ENCODE peak calls at places on chromosomes 16 and 17, in seven cellular contexts. M is SJSA1, I is mucosa of descending colon, K is GM23248, C is IMR-90, D is kidney, O is iPS DF 6.9. V is an unnamed sample.

GRCh38 chr16:30659507-30660423 is 1.5 kb downstream of the FBRS start:
- DNase-seq in M (no peak), I (peak; percentile 49), K (peak; percentile 48), C (no peak), D (peak; percentile 90), O (no peak), V (no peak)

GRCh38 chr16:84194470-84195200 is 3.7 kb downstream of the ADAD2 start:
- DNase-seq in M (no peak), I (no peak), K (no peak), C (no peak), D (no peak), O (no peak), V (no peak)

GRCh38 chr16:65218348-65218747 is 96.5 kb upstream of the CDH11 start:
- DNase-seq in M (no peak), I (no peak), K (no peak), C (no peak), D (no peak), O (no peak), V (no peak)

GRCh38 chr16:85310868-85311585 is 198.8 kb upstream of the CIBAR2 start:
- DNase-seq in M (no peak), I (no peak), K (no peak), C (no peak), D (no peak), O (no peak), V (peak; percentile 29)

GRCh38 chr16:67537636-67538591 is 9.3 kb downstream of the RIPOR1 start:
- DNase-seq in M (no peak), I (peak; percentile 58), K (peak; percentile 50), C (no peak), D (peak; percentile 93), O (no peak), V (no peak)

GRCh38 chr16:73732143-73732542 is 564.5 kb upstream of the PSMD7 start:
- DNase-seq in M (no peak), I (no peak), K (no peak), C (no peak), D (no peak), O (no peak), V (no peak)

GRCh38 chr16:13906426-13907089 is 13.4 kb upstream of the ERCC4 start:
- DNase-seq in M (no peak), I (no peak), K (no peak), C (no peak), D (no peak), O (no peak), V (peak; percentile 12)

GRCh38 chr16:35908942-35909341 is 2449.5 kb downstream of the TP53TG3F start:
- DNase-seq in M (no peak), I (no peak), K (no peak), C (no peak), D (no peak), O (no peak), V (peak; percentile 55)

GRCh38 chr16:87665193-87665592 is 62.9 kb downstream of the JPH3 start:
- DNase-seq in M (no peak), I (no peak), K (no peak), C (no peak), D (no peak), O (no peak), V (no peak)

GRCh38 chr16:64784635-64785034 is 337.2 kb downstream of the CDH11 start:
- DNase-seq in M (no peak), I (no peak), K (no peak), C (no peak), D (no peak), O (no peak), V (no peak)

GRCh38 chr16:75701361-75701760 is at the start of gene DUXB:
- DNase-seq in M (no peak), I (no peak), K (no peak), C (no peak), D (no peak), O (no peak), V (no peak)

GRCh38 chr16:55628306-55628968 is 27.4 kb upstream of the SLC6A2 start:
- DNase-seq in M (no peak), I (no peak), K (no peak), C (no peak), D (no peak), O (no peak), V (no peak)

GRCh38 chr17:17108681-17109049 is 66.4 kb downstream of the MPRIP start:
- DNase-seq in M (no peak), I (peak; percentile 65), K (peak; percentile 21), C (no peak), D (peak; percentile 69), O (no peak), V (no peak)

GRCh38 chr17:29645516-29646051 is 22.9 kb upstream of the CORO6 start:
- DNase-seq in M (no peak), I (peak; percentile 36), K (peak; percentile 94), C (peak; percentile 82), D (peak; percentile 83), O (no peak), V (no peak)

GRCh38 chr16:31215287-31216115 is 1.4 kb downstream of the PYDC1 start:
- DNase-seq in M (no peak), I (peak; percentile 67), K (peak; percentile 76), C (peak; percentile 55), D (peak; percentile 84), O (peak; percentile 86), V (peak; percentile 90)

GRCh38 chr17:40915721-40916256 is 21.7 kb downstream of the KRT23 start:
- DNase-seq in M (no peak), I (no peak), K (peak; percentile 80), C (peak; percentile 77), D (no peak), O (no peak), V (no peak)

GRCh38 chr16:27426423-27427408 is 24.7 kb downstream of the IL21R start:
- DNase-seq in M (peak; percentile 53), I (peak; percentile 32), K (peak; percentile 94), C (peak; percentile 96), D (no peak), O (no peak), V (peak; percentile 65)

GRCh38 chr17:62761884-62762283 is 46.2 kb downstream of the MARCHF10 start:
- DNase-seq in M (no peak), I (no peak), K (no peak), C (no peak), D (no peak), O (peak; percentile 75), V (peak; percentile 36)

GRCh38 chr16:4372578-4373355 is 1.1 kb downstream of the VASN start:
- DNase-seq in M (peak; percentile 93), I (peak; percentile 30), K (peak; percentile 95), C (peak; percentile 79), D (no peak), O (no peak), V (peak; percentile 42)

GRCh38 chr16:4370570-4371480 is 823 bp upstream of the VASN start:
- DNase-seq in M (peak; percentile 94), I (peak; percentile 61), K (peak; percentile 77), C (peak; percentile 93), D (peak; percentile 97), O (no peak), V (peak; percentile 86)

GRCh38 chr16:4371481-4372314 is at the start of gene VASN:
- DNase-seq in M (peak; percentile 84), I (peak; percentile 83), K (peak; percentile 90), C (peak; percentile 75), D (peak; percentile 96), O (no peak), V (no peak)

GRCh38 chr16:4373356-4373908 is 1.8 kb downstream of the VASN start:
- DNase-seq in M (no peak), I (no peak), K (peak; percentile 67), C (no peak), D (no peak), O (no peak), V (no peak)

DNA sequence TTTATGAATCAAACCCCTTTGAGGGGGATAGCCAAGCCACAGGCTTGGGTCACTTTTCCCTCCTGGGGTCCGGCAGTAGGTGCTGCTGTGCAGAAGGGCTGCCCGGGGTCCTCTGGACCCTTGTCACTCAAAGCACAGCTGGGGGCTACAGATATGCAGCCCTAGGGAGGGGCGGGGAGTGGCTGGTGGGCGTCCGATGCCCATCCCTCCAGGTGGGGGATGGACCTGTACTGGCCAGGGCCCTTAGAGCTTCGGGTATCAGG is 598 bp downstream of the VASN start:
- DNase-seq in M (no peak), I (no peak), K (no peak), C (no peak), D (no peak), O (no peak), V (no peak)
- H3K4me1 ChIP-seq in M (peaks cover 78% of the 10 kb centered on the region), I (peaks cover 9% of the 10 kb centered on the region), K (peaks cover 48% of the 10 kb centered on the region), C (peaks cover 46% of the 10 kb centered on the region), D (peaks cover 32% of the 10 kb centered on the region), O (peaks cover 31% of the 10 kb centered on the region), V (peaks cover 38% of the 10 kb centered on the region)

GRCh38 chr17:38883592-38884526 is 14.0 kb downstream of the LASP1 start:
- DNase-seq in M (peak; percentile 72), I (no peak), K (peak; percentile 44), C (no peak), D (no peak), O (no peak), V (peak; percentile 83)
- H3K4me1 ChIP-seq in M (peaks cover 53% of the 10 kb centered on the region), I (peaks cover 79% of the 10 kb centered on the region), K (peaks cover 61% of the 10 kb centered on the region), C (peaks cover 53% of the 10 kb centered on the region), D (peaks cover 47% of the 10 kb centered on the region), O (peaks cover 16% of the 10 kb centered on the region), V (peaks cover 60% of the 10 kb centered on the region)

DNA sequence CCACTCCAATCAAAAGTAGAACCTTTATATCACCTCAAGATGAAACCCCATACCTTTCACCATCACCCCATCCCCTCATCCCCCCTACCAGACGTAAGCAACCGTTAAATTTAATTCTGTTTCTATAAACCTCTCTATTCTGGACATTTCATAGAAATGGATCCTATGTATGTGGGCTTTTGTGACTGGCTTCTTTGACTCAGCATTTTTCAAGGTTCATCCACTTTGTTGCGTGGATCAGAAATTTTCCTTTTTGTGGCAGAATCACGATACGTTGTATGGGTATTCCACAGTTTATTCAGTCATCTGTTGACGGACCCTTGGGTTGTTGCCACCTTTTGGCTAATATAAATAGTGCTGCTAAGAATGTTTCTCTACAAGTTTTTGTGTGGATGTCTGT is 8.6 kb downstream of the PLCG2 start:
- DNase-seq in M (no peak), I (no peak), K (no peak), C (no peak), D (no peak), O (no peak), V (no peak)
- H3K4me1 ChIP-seq in M (no peaks in the 10 kb centered on the region), I (no peaks in the 10 kb centered on the region), K (no peaks in the 10 kb centered on the region), C (no peaks in the 10 kb centered on the region), D (peaks cover 38% of the 10 kb centered on the region), O (no peaks in the 10 kb centered on the region), V (no peaks in the 10 kb centered on the region)

DNA sequence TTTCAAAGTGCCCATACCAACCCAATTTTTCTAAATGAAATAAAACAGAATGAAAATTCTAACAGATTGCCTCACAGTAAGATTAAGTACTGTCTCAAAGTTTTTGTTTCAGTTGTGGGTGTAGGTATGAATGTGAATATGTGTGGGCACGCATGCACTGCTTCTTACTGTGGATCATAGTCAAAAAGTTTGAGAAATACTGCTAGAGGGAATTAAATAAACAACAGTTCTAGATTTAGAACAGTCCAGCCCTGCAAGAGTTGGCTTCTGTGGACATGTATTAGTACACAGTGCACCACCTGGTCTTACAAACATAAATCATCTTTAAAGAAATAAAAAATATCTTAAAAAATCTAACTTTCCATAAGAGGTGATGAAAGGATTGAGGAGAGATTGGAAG is 8.4 kb downstream of the ZNF652 start:
- DNase-seq in M (no peak), I (no peak), K (peak; percentile 19), C (peak; percentile 59), D (no peak), O (no peak), V (no peak)
- H3K4me1 ChIP-seq in M (no peaks in the 10 kb centered on the region), I (peaks cover 6% of the 10 kb centered on the region), K (peaks cover 14% of the 10 kb centered on the region), C (peaks cover 4% of the 10 kb centered on the region), D (no peaks in the 10 kb centered on the region), O (no peaks in the 10 kb centered on the region), V (no peaks in the 10 kb centered on the region)

V was measured in SJCRH30.